ENCODE peak calls at places on chromosome 22, in four cellular contexts. H is adrenal gland, X is foreskin fibroblast, L is brain microvascular endothelial cell. W is an unnamed sample.

GRCh38 chr22:21026783-21027692 is 5.3 kb downstream of the SLC7A4 start:
- DNase-seq in H (no peak), X (peak), L (peak), W (no peak)

GRCh38 chr22:36732609-36733008 is 29.1 kb upstream of the CACNG2 start:
- DNase-seq in H (no peak), X (no peak), L (no peak), W (no peak)

GRCh38 chr22:26143801-26144325 is 25.4 kb upstream of the SEZ6L start:
- DNase-seq in H (no peak), X (no peak), L (no peak), W (no peak)

GRCh38 chr22:35059632-35060031 is 6.3 kb upstream of the ISX start:
- DNase-seq in H (no peak), X (no peak), L (no peak), W (no peak)

GRCh38 chr22:35835267-35835997 is 117.8 kb downstream of the APOL5 start:
- DNase-seq in H (no peak), X (peak), L (no peak), W (no peak)

GRCh38 chr22:33823552-33823951 is 96.7 kb downstream of the LARGE1 start:
- DNase-seq in H (peak), X (no peak), L (peak), W (no peak)

GRCh38 chr22:50314455-50315288 is 7.2 kb upstream of the PLXNB2 start:
- DNase-seq in H (peak), X (no peak), L (no peak), W (no peak)

GRCh38 chr22:37228106-37229011 is 15.7 kb downstream of the RAC2 start:
- DNase-seq in H (peak), X (peak), L (no peak), W (no peak)

GRCh38 chr22:19874307-19875060 is 19.8 kb upstream of the GNB1L start:
- DNase-seq in H (peak), X (no peak), L (no peak), W (no peak)

GRCh38 chr22:17955611-17956379 is 68.6 kb downstream of the MICAL3 start:
- DNase-seq in H (no peak), X (no peak), L (no peak), W (no peak)

GRCh38 chr22:23060612-23061400 is 9.5 kb upstream of the GNAZ start:
- DNase-seq in H (no peak), X (no peak), L (no peak), W (no peak)

GRCh38 chr22:49763696-49764095 is 64.0 kb downstream of the BRD1 start:
- DNase-seq in H (no peak), X (no peak), L (no peak), W (no peak)

GRCh38 chr22:17430298-17430900 is 61.1 kb downstream of the CECR2 start:
- DNase-seq in H (no peak), X (no peak), L (peak), W (no peak)

GRCh38 chr22:29055192-29055830 is 6.3 kb downstream of the C22orf31 start:
- DNase-seq in H (no peak), X (no peak), L (no peak), W (no peak)

GRCh38 chr22:37012262-37012904 is 6.9 kb downstream of the TST start:
- DNase-seq in H (peak), X (peak), L (no peak), W (no peak)

GRCh38 chr22:24146190-24146616 is 35.1 kb upstream of the SUSD2 start:
- DNase-seq in H (peak), X (peak), L (peak), W (peak)

GRCh38 chr22:49327411-49327810 is 500.3 kb downstream of the BRD1 start:
- DNase-seq in H (no peak), X (no peak), L (no peak), W (no peak)

GRCh38 chr22:26798433-26799065 is 141.2 kb downstream of the MIAT start:
- DNase-seq in H (no peak), X (no peak), L (no peak), W (no peak)

GRCh38 chr22:42172385-42173172 is 42.0 kb upstream of the CYP2D6 start:
- DNase-seq in H (peak), X (no peak), L (no peak), W (peak)

GRCh38 chr22:19974233-19974861 is 32.7 kb upstream of the TXNRD2 start:
- DNase-seq in H (no peak), X (peak), L (peak), W (no peak)

GRCh38 chr22:29912605-29913398 is 29.8 kb downstream of the MTMR3 start:
- DNase-seq in H (no peak), X (peak), L (peak), W (peak)

GRCh38 chr22:49825944-49826602 is 1.6 kb downstream of the BRD1 start:
- DNase-seq in H (no peak), X (peak), L (peak), W (no peak)

GRCh38 chr22:30210235-30210831 is 36.2 kb downstream of the LIF start:
- DNase-seq in H (no peak), X (no peak), L (peak), W (no peak)

GRCh38 chr22:27918351-27919221 is 470 bp downstream of the PITPNB start:
- DNase-seq in H (peak), X (peak), L (peak), W (no peak)

GRCh38 chr22:50308597-50308935 is 1.1 kb upstream of the PLXNB2 start:
- DNase-seq in H (peak), X (peak), L (no peak), W (no peak)

GRCh38 chr22:50696799-50697561 is 24.4 kb downstream of the SHANK3 start:
- DNase-seq in H (no peak), X (peak), L (no peak), W (no peak)

GRCh38 chr22:29030618-29031235 is 30.9 kb downstream of the C22orf31 start:
- DNase-seq in H (peak), X (peak), L (peak), W (no peak)

DNA sequence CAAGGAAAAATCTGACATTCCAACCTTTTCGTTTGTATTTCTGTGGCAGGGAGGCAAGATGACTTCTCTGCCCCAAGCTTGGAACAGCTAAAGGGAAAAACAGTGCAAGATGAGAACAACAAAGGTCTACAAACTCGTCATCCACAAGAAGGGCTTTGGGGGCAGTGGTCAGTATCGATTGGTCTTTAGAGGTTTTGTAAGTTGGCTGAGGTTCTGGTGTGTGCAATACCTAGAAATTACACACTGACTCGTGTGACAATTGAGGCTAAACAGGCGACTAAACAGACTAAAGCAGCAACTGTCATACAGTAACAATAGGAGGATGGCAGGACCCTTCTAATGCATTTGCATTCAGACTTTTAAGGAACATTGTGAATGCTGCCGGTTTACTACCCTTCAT is 994 bp downstream of the DEPDC5 start:
- DNase-seq in H (no peak), X (no peak), L (no peak), W (no peak)
- H3K4me3 ChIP-seq in H (no peak), X (peak), L (peak), W (peak)

GRCh38 chr22:43338766-43339345 is 4.3 kb downstream of the SCUBE1 start:
- DNase-seq in H (no peak), X (no peak), L (no peak), W (no peak)
- TF ChIP-seq CTCF in H (no peak), X (no peak), L (no peak), W (no peak)

GRCh38 chr22:46062232-46062615 is 85.3 kb upstream of the WNT7B start:
- DNase-seq in H (no peak), X (no peak), L (no peak), W (no peak)

GRCh38 chr22:46061431-46062231 is 84.7 kb upstream of the WNT7B start:
- DNase-seq in H (peak), X (no peak), L (no peak), W (no peak)

GRCh38 chr22:46062971-46063631 is 86.1 kb upstream of the WNT7B start:
- DNase-seq in H (peak), X (no peak), L (no peak), W (no peak)

GRCh38 chr22:46060292-46061123 is 83.5 kb upstream of the WNT7B start:
- DNase-seq in H (no peak), X (no peak), L (no peak), W (no peak)

GRCh38 chr22:46061124-46061410 is 84.1 kb upstream of the WNT7B start:
- DNase-seq in H (peak), X (no peak), L (no peak), W (no peak)
- H3K4me3 ChIP-seq in H (no peak), X (no peak), L (no peak), W (no peak)

DNA sequence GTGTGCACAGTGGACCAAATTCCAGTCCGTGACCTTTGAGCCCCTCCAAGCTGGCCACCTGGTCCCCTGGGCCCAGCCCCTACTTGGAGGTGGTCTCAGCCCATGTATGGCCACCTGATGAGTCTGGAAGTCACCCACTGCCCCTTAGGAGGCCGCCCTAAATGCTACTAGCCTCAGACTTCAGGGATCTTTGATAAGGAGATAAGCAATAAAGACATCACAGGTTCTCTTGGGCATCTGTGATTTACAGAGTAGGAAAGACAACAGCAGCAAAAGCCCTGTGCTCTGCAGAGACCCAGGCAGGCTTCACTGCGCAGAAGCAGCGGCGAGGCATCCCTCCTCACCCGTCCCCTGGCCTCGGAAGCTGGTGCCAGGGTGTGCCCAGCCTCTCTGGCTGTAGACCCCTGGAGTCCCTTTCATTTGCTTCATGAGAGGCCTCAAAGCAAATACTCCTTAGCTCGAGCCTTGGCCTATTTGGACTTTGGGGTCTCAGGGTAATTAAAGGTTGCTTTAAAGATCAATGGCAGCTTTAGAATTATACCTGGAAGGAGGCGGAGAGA is 360.1 kb downstream of the TBC1D22A start:
- DNase-seq in H (no peak), X (no peak), L (no peak), W (no peak)
- TF ChIP-seq CTCF in H (no peak), X (no peak), L (no peak), W (no peak)